ENCODE peak calls at places on chromosome 14, in nine cellular contexts. One of them, this sample, is unnamed.

GRCh38 chr14:96362071-96362964 is 823 bp downstream of the ATG2B start:
- DNase-seq in AG04450: no peak
- DNase-seq in RWPE1: peak; percentile 45
- DNase-seq in GM13976: peak; percentile 65
- DNase-seq in astrocyte of the cerebellum: no peak
- DNase-seq in tibial nerve: no peak
- DNase-seq in neural crest cell: no peak
- DNase-seq in adrenal gland: peak; percentile 56
- DNase-seq in GM20000: peak; percentile 66
- DNase-seq in this sample: no peak

GRCh38 chr14:73752297-73752992 is 38.3 kb upstream of the PNMA1 start:
- DNase-seq in AG04450: no peak
- DNase-seq in RWPE1: no peak
- DNase-seq in GM13976: no peak
- DNase-seq in astrocyte of the cerebellum: peak; percentile 79
- DNase-seq in tibial nerve: no peak
- DNase-seq in neural crest cell: no peak
- DNase-seq in adrenal gland: peak; percentile 89
- DNase-seq in GM20000: peak; percentile 18
- DNase-seq in this sample: no peak

GRCh38 chr14:97513891-97514290 is 716.7 kb downstream of the VRK1 start:
- DNase-seq in AG04450: no peak
- DNase-seq in RWPE1: no peak
- DNase-seq in GM13976: no peak
- DNase-seq in astrocyte of the cerebellum: no peak
- DNase-seq in tibial nerve: no peak
- DNase-seq in neural crest cell: no peak
- DNase-seq in adrenal gland: no peak
- DNase-seq in GM20000: no peak
- DNase-seq in this sample: no peak

GRCh38 chr14:50397461-50398196 is 948 bp upstream of the CDKL1 start:
- DNase-seq in AG04450: no peak
- DNase-seq in RWPE1: peak; percentile 25
- DNase-seq in GM13976: no peak
- DNase-seq in astrocyte of the cerebellum: no peak
- DNase-seq in tibial nerve: no peak
- DNase-seq in neural crest cell: peak; percentile 2
- DNase-seq in adrenal gland: peak; percentile 64
- DNase-seq in GM20000: no peak
- DNase-seq in this sample: no peak

GRCh38 chr14:51676549-51676948 is 24.8 kb downstream of the FRMD6 start:
- DNase-seq in AG04450: no peak
- DNase-seq in RWPE1: no peak
- DNase-seq in GM13976: no peak
- DNase-seq in astrocyte of the cerebellum: no peak
- DNase-seq in tibial nerve: no peak
- DNase-seq in neural crest cell: no peak
- DNase-seq in adrenal gland: no peak
- DNase-seq in GM20000: no peak
- DNase-seq in this sample: no peak

GRCh38 chr14:95770777-95771176 is 56.9 kb upstream of the TCL1A start:
- DNase-seq in AG04450: no peak
- DNase-seq in RWPE1: no peak
- DNase-seq in GM13976: no peak
- DNase-seq in astrocyte of the cerebellum: no peak
- DNase-seq in tibial nerve: no peak
- DNase-seq in neural crest cell: no peak
- DNase-seq in adrenal gland: no peak
- DNase-seq in GM20000: no peak
- DNase-seq in this sample: no peak

GRCh38 chr14:40362856-40363255 is 930.6 kb upstream of the FBXO33 start:
- DNase-seq in AG04450: no peak
- DNase-seq in RWPE1: no peak
- DNase-seq in GM13976: no peak
- DNase-seq in astrocyte of the cerebellum: no peak
- DNase-seq in tibial nerve: no peak
- DNase-seq in neural crest cell: no peak
- DNase-seq in adrenal gland: no peak
- DNase-seq in GM20000: no peak
- DNase-seq in this sample: no peak

GRCh38 chr14:103724116-103724515 is 8.5 kb downstream of the ZFYVE21 start:
- DNase-seq in AG04450: no peak
- DNase-seq in RWPE1: no peak
- DNase-seq in GM13976: no peak
- DNase-seq in astrocyte of the cerebellum: no peak
- DNase-seq in tibial nerve: peak; percentile 60
- DNase-seq in neural crest cell: no peak
- DNase-seq in adrenal gland: peak; percentile 93
- DNase-seq in GM20000: no peak
- DNase-seq in this sample: no peak

DNA sequence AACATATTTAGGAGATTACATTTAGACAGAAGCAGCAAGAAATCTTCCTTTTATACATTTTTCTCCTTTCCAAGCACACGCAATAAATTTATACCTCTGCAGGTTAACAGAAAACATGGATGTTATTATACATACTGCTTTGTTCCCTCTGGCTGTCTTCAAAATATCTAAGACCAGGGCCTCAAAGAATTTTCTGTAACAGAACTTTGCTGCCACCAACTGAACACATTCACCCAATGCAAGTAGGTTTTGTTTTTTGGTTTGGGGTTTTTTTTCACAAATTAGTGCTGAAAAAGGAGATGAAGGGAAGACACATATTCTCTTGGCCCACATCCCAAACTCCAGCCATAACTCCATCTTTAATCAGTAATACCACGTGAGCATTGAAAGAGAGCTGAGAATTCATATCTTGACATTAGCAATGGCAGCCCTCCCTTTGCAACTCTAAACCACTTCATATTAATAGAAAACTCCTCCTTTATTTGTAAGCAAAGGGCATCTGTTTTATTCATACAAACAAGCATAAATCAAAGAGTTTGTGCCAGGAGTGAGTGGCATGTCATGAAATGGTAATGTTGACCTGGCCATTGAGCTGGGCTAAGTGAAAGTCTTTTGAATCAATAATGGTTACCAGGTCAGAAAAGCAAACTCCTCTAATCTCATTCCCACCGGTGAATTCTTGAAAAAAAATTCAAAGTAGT is 150.8 kb upstream of the FSCB start:
- DNase-seq in AG04450: no peak
- DNase-seq in RWPE1: no peak
- DNase-seq in GM13976: no peak
- DNase-seq in astrocyte of the cerebellum: no peak
- DNase-seq in tibial nerve: no peak
- DNase-seq in neural crest cell: no peak
- DNase-seq in adrenal gland: no peak
- DNase-seq in GM20000: no peak
- DNase-seq in this sample: no peak
- TF ChIP-seq CTCF in AG04450: peak; percentile 45
- TF ChIP-seq CTCF in RWPE1: peak; percentile 16
- TF ChIP-seq CTCF in GM13976: no peak
- TF ChIP-seq CTCF in astrocyte of the cerebellum: peak; percentile 27
- TF ChIP-seq CTCF in tibial nerve: peak; percentile 50
- TF ChIP-seq CTCF in neural crest cell: peak; percentile 59
- TF ChIP-seq CTCF in adrenal gland: peak; percentile 35
- TF ChIP-seq CTCF in GM20000: no peak
- TF ChIP-seq CTCF in this sample: peak; percentile 48

GRCh38 chr14:53963491-53964227 is 7.0 kb upstream of the BMP4 start:
- DNase-seq in AG04450: no peak
- DNase-seq in RWPE1: no peak
- DNase-seq in GM13976: no peak
- DNase-seq in astrocyte of the cerebellum: no peak
- DNase-seq in tibial nerve: no peak
- DNase-seq in neural crest cell: no peak
- DNase-seq in adrenal gland: peak; percentile 61
- DNase-seq in GM20000: no peak
- DNase-seq in this sample: no peak
- TF ChIP-seq CTCF in AG04450: peak; percentile 21
- TF ChIP-seq CTCF in RWPE1: peak; percentile 37
- TF ChIP-seq CTCF in GM13976: no peak
- TF ChIP-seq CTCF in astrocyte of the cerebellum: peak; percentile 65
- TF ChIP-seq CTCF in tibial nerve: peak; percentile 14
- TF ChIP-seq CTCF in neural crest cell: peak; percentile 67
- TF ChIP-seq CTCF in adrenal gland: peak; percentile 51
- TF ChIP-seq CTCF in GM20000: no peak
- TF ChIP-seq CTCF in this sample: no peak

GRCh38 chr14:61257469-61258057 is 23.6 kb downstream of the TMEM30B start:
- DNase-seq in AG04450: no peak
- DNase-seq in RWPE1: no peak
- DNase-seq in GM13976: no peak
- DNase-seq in astrocyte of the cerebellum: no peak
- DNase-seq in tibial nerve: no peak
- DNase-seq in neural crest cell: no peak
- DNase-seq in adrenal gland: no peak
- DNase-seq in GM20000: no peak
- DNase-seq in this sample: no peak

GRCh38 chr14:61260939-61261776 is 20.0 kb downstream of the TMEM30B start:
- DNase-seq in AG04450: peak; percentile 61
- DNase-seq in RWPE1: no peak
- DNase-seq in GM13976: no peak
- DNase-seq in astrocyte of the cerebellum: peak; percentile 83
- DNase-seq in tibial nerve: no peak
- DNase-seq in neural crest cell: no peak
- DNase-seq in adrenal gland: no peak
- DNase-seq in GM20000: no peak
- DNase-seq in this sample: no peak

GRCh38 chr14:61255968-61256367 is 25.2 kb downstream of the TMEM30B start:
- DNase-seq in AG04450: no peak
- DNase-seq in RWPE1: no peak
- DNase-seq in GM13976: no peak
- DNase-seq in astrocyte of the cerebellum: no peak
- DNase-seq in tibial nerve: no peak
- DNase-seq in neural crest cell: no peak
- DNase-seq in adrenal gland: no peak
- DNase-seq in GM20000: no peak
- DNase-seq in this sample: no peak

GRCh38 chr14:61256826-61257468 is 24.2 kb downstream of the TMEM30B start:
- DNase-seq in AG04450: no peak
- DNase-seq in RWPE1: no peak
- DNase-seq in GM13976: no peak
- DNase-seq in astrocyte of the cerebellum: no peak
- DNase-seq in tibial nerve: no peak
- DNase-seq in neural crest cell: no peak
- DNase-seq in adrenal gland: peak; percentile 33
- DNase-seq in GM20000: no peak
- DNase-seq in this sample: no peak

GRCh38 chr14:61258985-61259384 is 22.2 kb downstream of the TMEM30B start:
- DNase-seq in AG04450: no peak
- DNase-seq in RWPE1: no peak
- DNase-seq in GM13976: no peak
- DNase-seq in astrocyte of the cerebellum: no peak
- DNase-seq in tibial nerve: no peak
- DNase-seq in neural crest cell: no peak
- DNase-seq in adrenal gland: no peak
- DNase-seq in GM20000: no peak
- DNase-seq in this sample: no peak
- TF ChIP-seq CTCF in AG04450: no peak
- TF ChIP-seq CTCF in RWPE1: no peak
- TF ChIP-seq CTCF in GM13976: no peak
- TF ChIP-seq CTCF in astrocyte of the cerebellum: no peak
- TF ChIP-seq CTCF in tibial nerve: no peak
- TF ChIP-seq CTCF in neural crest cell: no peak
- TF ChIP-seq CTCF in adrenal gland: no peak
- TF ChIP-seq CTCF in GM20000: no peak
- TF ChIP-seq CTCF in this sample: no peak

DNA sequence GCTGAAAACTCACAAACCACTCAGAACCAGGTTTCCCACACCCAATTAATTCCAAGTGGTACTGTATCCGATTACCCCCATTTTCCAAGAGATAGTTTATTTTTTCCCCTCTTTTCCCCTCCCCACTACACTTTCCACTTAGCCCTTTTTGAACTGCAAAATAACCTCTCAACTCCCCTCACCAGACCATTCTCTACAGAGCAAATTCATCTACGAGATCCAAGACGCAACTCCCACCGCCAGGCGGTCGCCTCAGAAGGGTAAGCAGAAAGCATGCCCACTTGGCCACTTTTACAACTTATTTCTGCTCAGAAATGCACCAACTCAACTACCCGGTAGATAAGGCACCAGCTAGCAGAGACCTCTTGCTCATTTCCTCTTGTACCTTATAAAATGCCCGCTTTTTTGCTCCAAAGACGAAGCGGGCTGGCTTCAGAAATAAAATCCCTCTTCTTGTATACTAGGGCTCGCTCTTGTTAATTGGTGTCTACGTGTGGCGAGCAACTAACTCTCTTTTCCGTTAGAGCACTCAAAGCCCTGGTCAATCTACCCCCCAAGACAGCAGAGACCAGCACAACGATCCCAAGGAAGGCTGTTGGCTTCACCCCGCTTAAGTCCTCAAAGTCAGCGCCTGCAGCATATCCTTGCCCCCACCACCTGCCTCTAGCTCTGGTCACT is 910 bp upstream of the SRP54 start:
- DNase-seq in AG04450: peak; percentile 4
- DNase-seq in RWPE1: peak; percentile 5
- DNase-seq in GM13976: peak; percentile 16
- DNase-seq in astrocyte of the cerebellum: peak; percentile 22
- DNase-seq in tibial nerve: no peak
- DNase-seq in neural crest cell: peak; percentile 45
- DNase-seq in adrenal gland: peak; percentile 22
- DNase-seq in GM20000: no peak
- DNase-seq in this sample: no peak
- TF ChIP-seq CTCF in AG04450: peak; percentile 54
- TF ChIP-seq CTCF in RWPE1: no peak
- TF ChIP-seq CTCF in GM13976: no peak
- TF ChIP-seq CTCF in astrocyte of the cerebellum: peak; percentile 49
- TF ChIP-seq CTCF in tibial nerve: no peak
- TF ChIP-seq CTCF in neural crest cell: peak; percentile 61
- TF ChIP-seq CTCF in adrenal gland: peak; percentile 25
- TF ChIP-seq CTCF in GM20000: no peak
- TF ChIP-seq CTCF in this sample: no peak

DNA sequence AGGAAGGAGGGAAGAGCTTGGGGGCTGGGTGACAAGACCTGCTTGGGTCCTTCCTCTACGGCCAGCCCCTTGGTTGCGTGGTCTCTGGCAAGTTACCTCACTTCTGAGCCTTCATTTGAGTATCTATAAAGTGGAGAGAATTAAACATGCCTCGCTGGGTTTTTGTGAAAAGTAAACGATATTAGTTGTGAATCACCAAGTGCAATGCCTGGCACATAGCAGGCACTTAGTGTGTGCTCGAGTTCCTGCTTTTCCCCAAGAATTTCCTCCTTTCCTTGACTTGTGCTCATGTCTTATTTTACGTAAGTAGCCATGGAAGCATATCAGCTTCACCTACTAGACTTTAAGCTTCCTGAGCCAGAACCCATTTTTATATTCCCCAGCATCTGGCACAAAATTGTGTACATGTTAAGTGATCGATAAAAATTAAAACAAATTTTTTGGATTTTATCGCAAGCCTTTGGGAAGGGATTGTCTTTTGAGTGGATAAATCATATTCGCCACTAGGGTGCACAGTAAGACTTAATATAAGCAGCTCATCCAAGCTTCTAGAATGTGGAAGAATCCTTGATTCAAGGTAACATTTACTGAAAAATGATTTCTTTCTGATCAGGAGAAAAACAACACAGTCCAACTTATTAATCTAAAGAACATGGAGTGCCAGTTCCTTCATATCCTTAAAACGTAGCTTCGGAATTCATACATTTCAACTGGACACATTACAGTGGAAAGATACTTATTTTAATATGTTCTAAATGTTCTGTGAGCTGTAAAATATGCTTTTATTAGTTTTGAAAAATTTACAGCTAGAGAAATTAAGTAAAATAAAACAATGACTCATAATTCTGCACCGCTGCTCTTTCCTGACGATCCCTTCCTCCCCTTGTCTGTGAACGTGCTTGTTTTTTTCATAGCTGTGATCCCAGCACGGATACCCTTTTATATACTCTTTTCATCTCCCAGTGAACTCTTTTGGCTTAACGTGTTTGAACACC is 62.0 kb downstream of the SLC25A47 start:
- DNase-seq in AG04450: no peak
- DNase-seq in RWPE1: peak; percentile 39
- DNase-seq in GM13976: no peak
- DNase-seq in astrocyte of the cerebellum: no peak
- DNase-seq in tibial nerve: no peak
- DNase-seq in neural crest cell: no peak
- DNase-seq in adrenal gland: no peak
- DNase-seq in GM20000: no peak
- DNase-seq in this sample: no peak
- TF ChIP-seq CTCF in AG04450: peak; percentile 67
- TF ChIP-seq CTCF in RWPE1: peak; percentile 70
- TF ChIP-seq CTCF in GM13976: no peak
- TF ChIP-seq CTCF in astrocyte of the cerebellum: peak; percentile 52
- TF ChIP-seq CTCF in tibial nerve: peak; percentile 35
- TF ChIP-seq CTCF in neural crest cell: peak; percentile 78
- TF ChIP-seq CTCF in adrenal gland: peak; percentile 67
- TF ChIP-seq CTCF in GM20000: no peak
- TF ChIP-seq CTCF in this sample: peak; percentile 61

This sample was measured in D721Med.